ENCODE peak calls at places on chromosomes 13 and 19, in five cellular contexts. One of them, this sample, is unnamed. For H3K4me1, the result is how much of the 10 kb centered on the place peaks cover.

GRCh38 chr19:48638831-48639381 is 1.7 kb upstream of the DBP start:
- DNase-seq in H9: peak
- DNase-seq in thoracic aorta: no peak
- DNase-seq in mammary epithelial cell: no peak
- DNase-seq in fibroblast of lung: no peak
- DNase-seq in this sample: no peak

GRCh38 chr13:32471187-32471922 is 43.4 kb upstream of the N4BP2L1 start:
- DNase-seq in H9: no peak
- DNase-seq in thoracic aorta: no peak
- DNase-seq in mammary epithelial cell: no peak
- DNase-seq in fibroblast of lung: peak
- DNase-seq in this sample: no peak

GRCh38 chr13:21733475-21734311 is 62.8 kb downstream of the FGF9 start:
- DNase-seq in H9: no peak
- DNase-seq in thoracic aorta: no peak
- DNase-seq in mammary epithelial cell: no peak
- DNase-seq in fibroblast of lung: no peak
- DNase-seq in this sample: no peak

GRCh38 chr13:23385931-23386330 is 47.6 kb downstream of the SACS start:
- DNase-seq in H9: no peak
- DNase-seq in thoracic aorta: no peak
- DNase-seq in mammary epithelial cell: no peak
- DNase-seq in fibroblast of lung: no peak
- DNase-seq in this sample: no peak

GRCh38 chr19:7549749-7550148 is 14.2 kb downstream of the PNPLA6 start:
- DNase-seq in H9: no peak
- DNase-seq in thoracic aorta: no peak
- DNase-seq in mammary epithelial cell: no peak
- DNase-seq in fibroblast of lung: no peak
- DNase-seq in this sample: no peak

GRCh38 chr13:42405665-42406390 is 133.9 kb downstream of the AKAP11 start:
- DNase-seq in H9: no peak
- DNase-seq in thoracic aorta: no peak
- DNase-seq in mammary epithelial cell: peak
- DNase-seq in fibroblast of lung: no peak
- DNase-seq in this sample: peak

GRCh38 chr13:101845501-101846012 is 393.1 kb downstream of the ITGBL1 start:
- DNase-seq in H9: no peak
- DNase-seq in thoracic aorta: no peak
- DNase-seq in mammary epithelial cell: no peak
- DNase-seq in fibroblast of lung: no peak
- DNase-seq in this sample: no peak

GRCh38 chr13:20414475-20415287 is 111.0 kb downstream of the CRYL1 start:
- DNase-seq in H9: peak
- DNase-seq in thoracic aorta: no peak
- DNase-seq in mammary epithelial cell: no peak
- DNase-seq in fibroblast of lung: no peak
- DNase-seq in this sample: no peak

GRCh38 chr19:3420909-3421619 is 54.7 kb downstream of the NFIC start:
- DNase-seq in H9: no peak
- DNase-seq in thoracic aorta: no peak
- DNase-seq in mammary epithelial cell: no peak
- DNase-seq in fibroblast of lung: no peak
- DNase-seq in this sample: no peak

GRCh38 chr19:49160450-49161189 is 3.0 kb downstream of the TRPM4 start:
- DNase-seq in H9: no peak
- DNase-seq in thoracic aorta: no peak
- DNase-seq in mammary epithelial cell: no peak
- DNase-seq in fibroblast of lung: no peak
- DNase-seq in this sample: no peak

GRCh38 chr19:13091400-13092161 is 11.1 kb downstream of the LYL1 start:
- DNase-seq in H9: peak
- DNase-seq in thoracic aorta: peak
- DNase-seq in mammary epithelial cell: no peak
- DNase-seq in fibroblast of lung: peak
- DNase-seq in this sample: no peak

GRCh38 chr13:87052731-87053130 is 618.4 kb upstream of the SLITRK5 start:
- DNase-seq in H9: no peak
- DNase-seq in thoracic aorta: no peak
- DNase-seq in mammary epithelial cell: peak
- DNase-seq in fibroblast of lung: peak
- DNase-seq in this sample: no peak

GRCh38 chr13:32159147-32159869 is 127.7 kb downstream of the FRY start:
- DNase-seq in H9: no peak
- DNase-seq in thoracic aorta: no peak
- DNase-seq in mammary epithelial cell: no peak
- DNase-seq in fibroblast of lung: peak
- DNase-seq in this sample: no peak

GRCh38 chr13:114096031-114096485 is 36.4 kb downstream of the RASA3 start:
- DNase-seq in H9: no peak
- DNase-seq in thoracic aorta: no peak
- DNase-seq in mammary epithelial cell: no peak
- DNase-seq in fibroblast of lung: no peak
- DNase-seq in this sample: no peak

GRCh38 chr19:7783991-7784421 is 21.0 kb downstream of the CLEC4M start:
- DNase-seq in H9: peak
- DNase-seq in thoracic aorta: no peak
- DNase-seq in mammary epithelial cell: peak
- DNase-seq in fibroblast of lung: peak
- DNase-seq in this sample: no peak

GRCh38 chr13:27258637-27259377 is 7.4 kb downstream of the RPL21 start:
- DNase-seq in H9: no peak
- DNase-seq in thoracic aorta: no peak
- DNase-seq in mammary epithelial cell: no peak
- DNase-seq in fibroblast of lung: no peak
- DNase-seq in this sample: no peak

GRCh38 chr19:12698138-12698537 is 1.7 kb upstream of the FBXW9 start:
- DNase-seq in H9: no peak
- DNase-seq in thoracic aorta: no peak
- DNase-seq in mammary epithelial cell: no peak
- DNase-seq in fibroblast of lung: no peak
- DNase-seq in this sample: no peak

GRCh38 chr13:78576266-78576665 is 27.1 kb downstream of the POU4F1 start:
- DNase-seq in H9: no peak
- DNase-seq in thoracic aorta: no peak
- DNase-seq in mammary epithelial cell: no peak
- DNase-seq in fibroblast of lung: no peak
- DNase-seq in this sample: no peak

GRCh38 chr19:1409204-1410005 is 2.0 kb downstream of the DAZAP1 start:
- DNase-seq in H9: no peak
- DNase-seq in thoracic aorta: no peak
- DNase-seq in mammary epithelial cell: no peak
- DNase-seq in fibroblast of lung: no peak
- DNase-seq in this sample: no peak
- H3K4me1 ChIP-seq in H9: under half
- H3K4me1 ChIP-seq in thoracic aorta: under half
- H3K4me1 ChIP-seq in mammary epithelial cell: under half
- H3K4me1 ChIP-seq in fibroblast of lung: under half
- H3K4me1 ChIP-seq in this sample: half or more

DNA sequence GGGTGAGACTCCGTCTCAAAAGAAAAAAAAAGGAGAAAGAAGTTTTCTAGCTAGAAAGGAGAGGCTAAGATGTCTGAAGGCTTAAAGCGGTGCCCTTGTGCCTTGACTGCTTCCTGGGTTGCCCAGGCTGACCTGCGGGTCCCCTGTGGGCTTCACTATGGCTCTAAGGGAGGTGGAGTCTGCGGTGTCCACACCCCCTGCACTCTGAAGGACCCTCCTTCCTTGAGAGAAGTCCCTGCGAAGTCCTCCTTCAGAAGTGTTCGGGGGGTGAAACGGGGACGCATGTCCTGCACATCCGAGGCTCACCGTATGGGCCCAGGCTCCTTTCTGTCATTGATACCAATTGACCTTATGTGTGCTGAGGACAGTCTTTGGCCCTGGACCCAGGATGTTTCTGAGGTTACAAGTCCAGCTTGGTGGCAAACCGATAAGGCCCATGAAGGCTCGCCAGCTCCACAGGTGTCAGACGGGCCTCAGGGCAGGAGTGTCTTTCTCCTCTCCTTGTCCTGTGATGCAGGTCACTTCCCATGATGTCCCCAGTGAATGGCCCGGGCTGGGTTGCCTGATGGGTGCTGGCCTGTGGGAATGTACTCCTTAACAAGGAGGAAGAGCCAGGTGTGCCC is 11.6 kb upstream of the RNF113B start:
- DNase-seq in H9: no peak
- DNase-seq in thoracic aorta: no peak
- DNase-seq in mammary epithelial cell: no peak
- DNase-seq in fibroblast of lung: no peak
- DNase-seq in this sample: no peak
- H3K27ac ChIP-seq in H9: no peak
- H3K27ac ChIP-seq in thoracic aorta: no peak
- H3K27ac ChIP-seq in mammary epithelial cell: no peak
- H3K27ac ChIP-seq in fibroblast of lung: no peak
- H3K27ac ChIP-seq in this sample: no peak

DNA sequence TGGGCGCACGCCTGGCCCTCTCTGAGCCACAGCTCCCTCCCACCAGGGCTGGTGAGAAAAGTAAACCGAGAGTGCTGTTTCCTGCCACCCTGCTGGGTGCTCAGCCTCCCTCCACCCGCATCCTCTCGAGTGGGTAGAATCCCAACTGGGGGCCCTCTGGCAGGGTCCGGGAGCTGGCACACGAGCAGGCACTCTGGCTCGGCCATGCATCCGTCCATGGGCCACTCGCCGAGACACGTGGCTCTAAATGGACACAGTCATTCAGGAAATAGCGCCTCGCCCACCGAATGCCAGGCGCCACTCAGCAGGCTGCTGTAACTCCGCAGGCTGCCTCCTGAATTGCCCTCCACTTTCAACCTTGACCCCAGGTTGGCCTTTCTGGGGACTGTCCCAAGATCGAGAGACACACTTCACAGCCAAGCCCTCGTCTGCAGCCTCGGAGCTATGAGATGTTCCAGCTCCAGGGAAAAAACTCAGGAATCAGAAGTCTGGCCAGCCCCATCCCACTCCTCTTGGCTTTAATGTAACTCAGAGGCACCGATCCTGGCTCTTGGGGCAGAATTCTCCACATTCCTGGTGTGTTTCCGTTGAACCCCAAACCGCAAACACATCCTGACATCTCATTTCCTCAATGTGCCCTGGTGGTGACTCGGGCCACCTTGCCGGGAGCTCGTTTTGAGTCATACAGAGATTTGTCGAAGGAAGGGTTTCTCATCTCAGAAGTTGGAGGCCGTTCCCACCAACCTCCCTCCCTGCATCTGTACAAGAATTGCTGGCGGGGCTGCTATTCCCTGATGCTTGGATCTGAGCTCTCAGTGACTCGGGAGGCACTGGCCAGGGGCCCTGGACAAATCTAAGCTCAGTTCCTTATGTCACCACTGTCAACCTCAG is 14.1 kb downstream of the KLF2 start:
- DNase-seq in H9: no peak
- DNase-seq in thoracic aorta: peak
- DNase-seq in mammary epithelial cell: peak
- DNase-seq in fibroblast of lung: peak
- DNase-seq in this sample: peak
- H3K4me1 ChIP-seq in H9: under half
- H3K4me1 ChIP-seq in thoracic aorta: under half
- H3K4me1 ChIP-seq in mammary epithelial cell: under half
- H3K4me1 ChIP-seq in fibroblast of lung: under half
- H3K4me1 ChIP-seq in this sample: half or more

GRCh38 chr13:39035204-39035603 is 2.7 kb downstream of the PROSER1 start:
- DNase-seq in H9: no peak
- DNase-seq in thoracic aorta: no peak
- DNase-seq in mammary epithelial cell: no peak
- DNase-seq in fibroblast of lung: no peak
- DNase-seq in this sample: no peak

GRCh38 chr13:39035799-39036198 is 2.1 kb downstream of the PROSER1 start:
- DNase-seq in H9: no peak
- DNase-seq in thoracic aorta: no peak
- DNase-seq in mammary epithelial cell: no peak
- DNase-seq in fibroblast of lung: no peak
- DNase-seq in this sample: no peak

GRCh38 chr13:39036212-39036611 is 1.7 kb downstream of the PROSER1 start:
- DNase-seq in H9: no peak
- DNase-seq in thoracic aorta: no peak
- DNase-seq in mammary epithelial cell: peak
- DNase-seq in fibroblast of lung: peak
- DNase-seq in this sample: no peak

GRCh38 chr13:39032150-39032549 is 5.7 kb downstream of the PROSER1 start:
- DNase-seq in H9: no peak
- DNase-seq in thoracic aorta: no peak
- DNase-seq in mammary epithelial cell: no peak
- DNase-seq in fibroblast of lung: no peak
- DNase-seq in this sample: no peak

DNA sequence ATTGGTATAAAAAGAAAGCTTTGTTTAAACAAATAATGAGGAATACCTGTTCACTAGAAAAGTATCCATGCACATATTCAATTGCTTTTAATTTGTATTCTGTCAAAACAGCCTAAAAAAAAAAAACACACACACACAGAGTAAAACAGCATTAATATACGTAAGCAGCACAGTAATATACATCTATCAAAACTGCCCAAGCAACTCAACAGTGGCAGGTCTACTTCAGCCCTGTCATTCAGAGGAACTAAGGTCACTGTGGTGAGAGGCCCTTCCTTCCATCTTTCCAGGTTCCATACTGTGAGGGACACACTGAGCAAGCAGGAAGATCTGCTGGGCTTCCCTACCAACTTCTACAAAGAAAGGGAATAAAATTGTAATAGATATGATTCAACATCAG is 3.8 kb downstream of the PROSER1 start:
- DNase-seq in H9: no peak
- DNase-seq in thoracic aorta: no peak
- DNase-seq in mammary epithelial cell: no peak
- DNase-seq in fibroblast of lung: no peak
- DNase-seq in this sample: no peak
- H3K27ac ChIP-seq in H9: no peak
- H3K27ac ChIP-seq in thoracic aorta: no peak
- H3K27ac ChIP-seq in mammary epithelial cell: no peak
- H3K27ac ChIP-seq in fibroblast of lung: no peak
- H3K27ac ChIP-seq in this sample: no peak

GRCh38 chr19:43495082-43495481 is 9.5 kb downstream of the PHLDB3 start:
- DNase-seq in H9: no peak
- DNase-seq in thoracic aorta: no peak
- DNase-seq in mammary epithelial cell: no peak
- DNase-seq in fibroblast of lung: no peak
- DNase-seq in this sample: no peak

GRCh38 chr19:43489310-43489709 is 15.2 kb downstream of the PHLDB3 start:
- DNase-seq in H9: no peak
- DNase-seq in thoracic aorta: no peak
- DNase-seq in mammary epithelial cell: no peak
- DNase-seq in fibroblast of lung: no peak
- DNase-seq in this sample: no peak

GRCh38 chr19:43488179-43488578 is 16.4 kb downstream of the PHLDB3 start:
- DNase-seq in H9: no peak
- DNase-seq in thoracic aorta: no peak
- DNase-seq in mammary epithelial cell: no peak
- DNase-seq in fibroblast of lung: no peak
- DNase-seq in this sample: no peak

GRCh38 chr19:43489979-43490599 is 14.5 kb downstream of the PHLDB3 start:
- DNase-seq in H9: no peak
- DNase-seq in thoracic aorta: no peak
- DNase-seq in mammary epithelial cell: no peak
- DNase-seq in fibroblast of lung: no peak
- DNase-seq in this sample: no peak

DNA sequence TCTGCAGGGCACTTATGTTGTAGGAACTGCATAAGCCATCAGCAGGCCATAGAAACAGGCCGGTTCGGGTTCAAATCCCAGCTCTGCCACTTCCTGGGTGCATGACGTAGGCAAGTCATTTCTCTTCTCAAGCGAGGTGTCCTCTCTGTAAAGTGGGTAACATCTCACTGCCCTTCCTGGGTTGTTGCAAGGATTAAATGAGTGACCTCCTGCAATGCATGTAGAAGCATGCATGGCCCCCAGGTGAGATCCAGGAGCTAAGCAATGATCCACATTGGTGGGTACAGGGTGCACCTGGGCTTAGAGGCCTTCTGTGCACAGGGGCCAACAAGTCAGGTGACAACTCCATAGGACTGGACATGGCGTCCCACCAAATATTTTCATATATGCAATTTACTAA is 13.8 kb downstream of the PHLDB3 start:
- DNase-seq in H9: no peak
- DNase-seq in thoracic aorta: no peak
- DNase-seq in mammary epithelial cell: no peak
- DNase-seq in fibroblast of lung: no peak
- DNase-seq in this sample: no peak
- H3K4me1 ChIP-seq in H9: under half
- H3K4me1 ChIP-seq in thoracic aorta: under half
- H3K4me1 ChIP-seq in mammary epithelial cell: under half
- H3K4me1 ChIP-seq in fibroblast of lung: under half
- H3K4me1 ChIP-seq in this sample: under half